ENCODE peak calls at places on chromosomes 1 and 21, in ten cellular contexts. R, P, C, E, H, S, K, Z, M and O are unnamed samples.

GRCh38 chr1:2135866-2136265 is 58.7 kb downstream of the FAAP20 start:
- DNase-seq in K (no peak), C (no peak), S (no peak), M (no peak), E (no peak), H (no peak), P (no peak), Z (no peak), R (no peak), O (no peak)

GRCh38 chr1:248739580-248740205 is 15.9 kb downstream of the LYPD8 start:
- DNase-seq in S (no peak), C (no peak), R (no peak), E (no peak), H (no peak), P (no peak), Z (no peak), K (no peak), M (no peak), O (no peak)

GRCh38 chr1:145837658-145838057 is 7.8 kb upstream of the NUDT17 start:
- DNase-seq in C (no peak), M (no peak), K (no peak), Z (no peak), R (no peak), S (no peak), P (no peak), E (no peak), H (peak; percentile 42), O (no peak)

GRCh38 chr1:39084191-39084590 is 58.0 kb downstream of the NDUFS5 start:
- DNase-seq in S (no peak), P (no peak), K (no peak), H (no peak), Z (no peak), E (no peak), M (no peak), R (no peak), C (no peak), O (no peak)

GRCh38 chr1:194829492-194829891 is 1643.1 kb upstream of the B3GALT2 start:
- DNase-seq in K (no peak), E (peak; percentile 54), P (no peak), Z (no peak), H (peak; percentile 26), S (no peak), M (no peak), R (no peak), C (peak; percentile 23), O (no peak)

GRCh38 chr1:61005572-61006386 is 76.6 kb upstream of the NFIA start:
- DNase-seq in H (no peak), S (no peak), C (no peak), M (no peak), P (no peak), R (no peak), Z (no peak), E (no peak), K (peak; percentile 64), O (no peak)

GRCh38 chr21:16196521-16197208 is 466.9 kb downstream of the USP25 start:
- DNase-seq in C (peak; percentile 41), K (no peak), M (no peak), P (no peak), H (no peak), E (peak; percentile 36), S (no peak), Z (peak; percentile 44), R (peak; percentile 80), O (no peak)

GRCh38 chr1:83497563-83497962 is 501.4 kb downstream of the TTLL7 start:
- DNase-seq in M (no peak), Z (peak; percentile 24), K (no peak), S (no peak), E (peak; percentile 37), R (peak; percentile 13), C (no peak), P (no peak), H (peak; percentile 13), O (no peak)

GRCh38 chr1:39898648-39899603 is 2.8 kb downstream of the MYCL start:
- DNase-seq in E (peak; percentile 66), S (no peak), M (peak; percentile 95), Z (peak; percentile 27), C (peak; percentile 74), K (peak; percentile 83), H (peak; percentile 47), P (no peak), R (peak; percentile 91), O (no peak)

GRCh38 chr1:53608071-53608470 is 130.9 kb downstream of the GLIS1 start:
- DNase-seq in K (no peak), R (no peak), C (no peak), M (no peak), Z (no peak), E (no peak), S (no peak), H (no peak), P (no peak), O (no peak)

GRCh38 chr21:24225432-24225831 is 1381.8 kb downstream of the MRPL39 start:
- DNase-seq in K (no peak), Z (no peak), M (no peak), P (no peak), C (peak; percentile 35), H (peak; percentile 80), R (no peak), S (no peak), E (peak; percentile 26), O (no peak)

GRCh38 chr1:29983366-29983765 is 740.0 kb downstream of the MATN1 start:
- DNase-seq in C (no peak), S (no peak), Z (no peak), H (no peak), M (no peak), E (no peak), R (no peak), K (peak; percentile 20), P (no peak), O (no peak)

DNA sequence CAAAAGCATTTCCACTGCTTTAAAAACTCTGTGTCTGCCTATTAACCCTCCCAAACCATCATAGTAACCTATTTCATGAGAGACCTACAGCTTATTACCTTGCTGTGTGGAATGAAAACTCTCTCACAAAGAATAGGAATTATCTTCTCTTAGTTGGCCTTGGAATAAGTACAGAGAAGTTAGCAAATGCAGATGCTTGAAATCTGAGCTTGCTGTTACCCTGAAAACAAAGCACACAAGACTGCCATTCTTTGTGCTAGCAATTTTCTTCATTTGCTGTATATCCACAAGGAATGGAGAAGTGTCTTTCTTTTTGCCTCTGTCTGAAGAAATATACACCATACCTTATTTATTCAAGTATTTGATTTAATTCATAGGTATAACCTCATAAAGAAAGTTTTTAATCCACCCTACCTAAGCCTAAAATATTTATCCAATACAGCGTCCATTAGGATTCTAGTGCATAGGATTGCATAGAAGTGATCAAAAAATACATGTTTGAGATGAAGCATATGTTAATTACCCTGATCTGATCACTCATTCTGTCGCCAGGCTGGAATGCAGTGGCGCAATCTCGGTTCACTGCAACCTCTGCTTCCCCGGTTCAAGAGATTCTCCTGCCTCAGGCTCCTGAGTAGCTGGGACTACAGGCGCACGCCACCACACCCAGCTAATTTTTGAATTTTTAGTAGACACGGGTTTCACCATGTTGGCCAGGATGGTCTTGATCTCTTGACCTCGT is 451.1 kb downstream of the LTN1 start:
- DNase-seq in S (no peak), E (peak; percentile 30), H (no peak), M (no peak), R (peak; percentile 28), C (no peak), P (no peak), K (no peak), Z (no peak), O (no peak)
- H3K9ac ChIP-seq in S (no peak overlapping the region), E (no peak overlapping the region), H (peak overlapping the region; percentile 92), M (no peak overlapping the region), R (peak overlapping the region; percentile 53), C (no peak overlapping the region), P (no peak overlapping the region), K (no peak overlapping the region), Z (no peak overlapping the region), O (no peak overlapping the region)

DNA sequence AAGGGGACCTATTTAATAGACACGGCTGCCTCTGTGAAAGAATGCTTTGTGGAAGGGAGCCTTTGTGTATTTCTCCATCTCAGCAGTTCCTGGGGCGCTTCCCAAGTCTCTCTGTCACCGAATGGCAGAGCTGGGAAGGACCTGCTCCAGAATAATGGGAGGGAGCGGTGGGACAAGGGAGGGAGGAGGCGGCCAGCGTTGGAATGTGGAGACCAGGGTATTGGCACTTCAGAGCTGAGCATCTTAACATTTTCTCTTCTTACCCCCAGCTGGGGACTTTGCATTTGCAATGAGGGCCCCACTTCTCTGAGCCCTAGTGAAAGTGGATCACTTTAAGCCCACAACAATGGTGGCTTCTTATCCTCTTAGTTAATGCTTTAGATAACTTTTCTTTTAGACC is 23.9 kb downstream of the CACHD1 start:
- DNase-seq in C (no peak), P (no peak), K (peak; percentile 74), R (no peak), Z (no peak), M (no peak), H (no peak), S (no peak), E (no peak), O (no peak)
- H3K4me3 ChIP-seq in C (no peak overlapping the region), P (no peak overlapping the region), K (peak overlapping the region; percentile 4), R (no peak overlapping the region), Z (no peak overlapping the region), M (no peak overlapping the region), H (no peak overlapping the region), S (no peak overlapping the region), E (no peak overlapping the region), O (peak overlapping the region; percentile 60)

DNA sequence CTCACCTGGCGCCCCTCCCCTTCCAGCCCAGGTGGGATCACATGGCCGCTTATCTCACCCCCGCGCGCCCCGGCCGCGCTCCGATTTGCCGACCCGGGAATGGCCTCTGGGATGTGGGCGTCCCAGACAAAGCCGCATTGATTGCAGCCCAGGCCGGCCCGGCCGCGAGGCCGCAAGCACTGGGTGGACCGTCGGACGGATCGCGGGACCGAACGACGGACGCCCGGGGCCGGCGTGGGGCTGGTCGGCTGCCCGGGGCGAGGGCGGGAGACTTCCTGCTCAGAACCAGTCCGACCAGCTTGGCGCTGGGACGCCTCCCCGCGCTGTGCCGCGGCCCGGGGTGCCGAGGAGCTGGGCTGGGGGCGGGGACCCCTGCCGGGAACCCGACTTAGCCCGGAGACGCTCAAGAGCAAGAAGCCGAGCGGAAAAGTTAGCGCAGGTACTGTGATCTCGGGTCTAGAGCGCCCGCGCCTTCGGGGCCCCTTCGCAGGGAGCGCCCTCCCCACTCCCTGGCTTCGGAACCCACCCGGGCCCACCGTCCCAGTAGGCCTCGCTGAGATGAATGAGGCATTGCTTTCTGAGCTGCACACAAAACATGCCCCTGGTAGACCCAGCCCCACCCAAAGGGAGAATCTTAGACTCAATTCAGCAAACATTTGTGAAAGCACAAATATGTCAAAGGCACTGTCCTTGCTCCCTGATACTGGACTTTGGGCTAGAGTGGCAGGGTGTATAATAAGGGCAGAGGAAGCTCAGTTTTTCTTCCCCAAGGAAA is 415 bp upstream of the LAD1 start:
- DNase-seq in M (no peak), P (no peak), E (no peak), S (no peak), H (peak; percentile 92), R (no peak), Z (peak; percentile 34), K (peak; percentile 85), C (no peak), O (no peak)
- TF ChIP-seq EZH2 in M (no peak), P (no peak), E (peak; percentile 96), S (no peak), H (no peak), R (peak; percentile 100), Z (peak; percentile 47), K (peak; percentile 44), C (peak; percentile 100), O (no peak)

DNA sequence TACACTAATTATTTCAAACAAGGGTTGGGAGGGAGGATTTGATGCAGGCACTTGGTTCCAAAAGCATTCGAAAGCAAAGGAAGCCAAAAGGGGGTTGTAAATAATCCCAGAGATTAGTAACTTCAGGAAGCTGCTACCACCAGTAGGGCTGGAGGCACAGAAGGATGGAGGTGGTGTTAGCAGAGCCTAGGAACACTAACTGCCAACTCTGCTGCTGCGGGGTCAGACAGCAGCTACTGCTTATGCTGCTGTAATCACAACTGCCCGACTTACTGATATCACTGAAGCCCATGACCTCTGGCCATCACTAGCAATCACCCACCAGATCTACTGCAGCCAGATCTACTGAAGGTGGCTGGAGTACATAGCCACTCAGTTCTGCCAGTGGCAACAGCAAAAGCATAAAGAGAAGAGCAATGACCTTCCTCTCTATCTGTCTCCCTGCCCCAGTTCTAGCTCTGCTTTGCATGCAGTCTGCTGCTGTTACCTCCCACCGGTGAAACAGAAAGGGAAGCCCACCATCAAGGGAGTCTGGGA is 408.5 kb downstream of the PLPP3 start:
- DNase-seq in E (no peak), K (no peak), R (no peak), C (no peak), M (no peak), S (no peak), P (no peak), H (no peak), Z (no peak), O (no peak)
- H3K9ac ChIP-seq in E (no peak overlapping the region), K (no peak overlapping the region), R (no peak overlapping the region), C (no peak overlapping the region), M (no peak overlapping the region), S (no peak overlapping the region), P (no peak overlapping the region), H (no peak overlapping the region), Z (no peak overlapping the region), O (no peak overlapping the region)